ENCODE peak calls at places on chromosome 19, in ten cellular contexts. One of them, this sample, is unnamed.

GRCh38 chr19:39160889-39161672 is 35.5 kb downstream of the PAK4 start:
- DNase-seq in RWPE1: peak
- DNase-seq in cardiac fibroblast: no peak
- DNase-seq in putamen: no peak
- DNase-seq in choroid plexus epithelial cell: no peak
- DNase-seq in neural crest cell: no peak
- DNase-seq in MCF 10A: peak
- DNase-seq in cardiac muscle cell: peak
- DNase-seq in endothelial cell: no peak
- DNase-seq in NCI-H1048: no peak
- DNase-seq in this sample: no peak

GRCh38 chr19:50567052-50567841 is 988 bp downstream of the LRRC4B start:
- DNase-seq in RWPE1: no peak
- DNase-seq in cardiac fibroblast: no peak
- DNase-seq in putamen: peak
- DNase-seq in choroid plexus epithelial cell: no peak
- DNase-seq in neural crest cell: no peak
- DNase-seq in MCF 10A: no peak
- DNase-seq in cardiac muscle cell: no peak
- DNase-seq in endothelial cell: no peak
- DNase-seq in NCI-H1048: no peak
- DNase-seq in this sample: no peak

GRCh38 chr19:6030214-6030507 is 52.2 kb upstream of the RANBP3 start:
- DNase-seq in RWPE1: no peak
- DNase-seq in cardiac fibroblast: peak
- DNase-seq in putamen: no peak
- DNase-seq in choroid plexus epithelial cell: peak
- DNase-seq in neural crest cell: no peak
- DNase-seq in MCF 10A: peak
- DNase-seq in cardiac muscle cell: peak
- DNase-seq in endothelial cell: no peak
- DNase-seq in NCI-H1048: no peak
- DNase-seq in this sample: no peak

GRCh38 chr19:37725181-37725580 is 5.6 kb upstream of the ZNF607 start:
- DNase-seq in RWPE1: no peak
- DNase-seq in cardiac fibroblast: no peak
- DNase-seq in putamen: no peak
- DNase-seq in choroid plexus epithelial cell: peak
- DNase-seq in neural crest cell: no peak
- DNase-seq in MCF 10A: no peak
- DNase-seq in cardiac muscle cell: no peak
- DNase-seq in endothelial cell: no peak
- DNase-seq in NCI-H1048: no peak
- DNase-seq in this sample: no peak

GRCh38 chr19:17996826-17997316 is 11.1 kb upstream of the ARRDC2 start:
- DNase-seq in RWPE1: peak
- DNase-seq in cardiac fibroblast: peak
- DNase-seq in putamen: peak
- DNase-seq in choroid plexus epithelial cell: peak
- DNase-seq in neural crest cell: peak
- DNase-seq in MCF 10A: peak
- DNase-seq in cardiac muscle cell: peak
- DNase-seq in endothelial cell: peak
- DNase-seq in NCI-H1048: peak
- DNase-seq in this sample: peak

GRCh38 chr19:17488593-17489391 is 18.5 kb downstream of the SLC27A1 start:
- DNase-seq in RWPE1: peak
- DNase-seq in cardiac fibroblast: no peak
- DNase-seq in putamen: no peak
- DNase-seq in choroid plexus epithelial cell: no peak
- DNase-seq in neural crest cell: peak
- DNase-seq in MCF 10A: peak
- DNase-seq in cardiac muscle cell: peak
- DNase-seq in endothelial cell: peak
- DNase-seq in NCI-H1048: peak
- DNase-seq in this sample: peak

GRCh38 chr19:46373573-46374359 is 26.9 kb downstream of the PPP5C start:
- DNase-seq in RWPE1: peak
- DNase-seq in cardiac fibroblast: peak
- DNase-seq in putamen: no peak
- DNase-seq in choroid plexus epithelial cell: peak
- DNase-seq in neural crest cell: no peak
- DNase-seq in MCF 10A: peak
- DNase-seq in cardiac muscle cell: no peak
- DNase-seq in endothelial cell: no peak
- DNase-seq in NCI-H1048: no peak
- DNase-seq in this sample: peak

GRCh38 chr19:7699422-7700127 is 2.4 kb downstream of the FCER2 start:
- DNase-seq in RWPE1: peak
- DNase-seq in cardiac fibroblast: no peak
- DNase-seq in putamen: no peak
- DNase-seq in choroid plexus epithelial cell: no peak
- DNase-seq in neural crest cell: no peak
- DNase-seq in MCF 10A: peak
- DNase-seq in cardiac muscle cell: no peak
- DNase-seq in endothelial cell: no peak
- DNase-seq in NCI-H1048: no peak
- DNase-seq in this sample: no peak

GRCh38 chr19:34960103-34960805 is 3.8 kb downstream of the ZNF792 start:
- DNase-seq in RWPE1: no peak
- DNase-seq in cardiac fibroblast: peak
- DNase-seq in putamen: no peak
- DNase-seq in choroid plexus epithelial cell: peak
- DNase-seq in neural crest cell: no peak
- DNase-seq in MCF 10A: no peak
- DNase-seq in cardiac muscle cell: peak
- DNase-seq in endothelial cell: no peak
- DNase-seq in NCI-H1048: no peak
- DNase-seq in this sample: no peak